ENCODE peak calls at places on chromosome 10, in five cellular contexts. Z, G, U, F and S are unnamed samples.
A peak's percentile ranks its signal among the peaks of the same experiment; 100 is the strongest.

GRCh38 chr10:5404188-5405041 is at the start of gene TUBAL3:
- DNase-seq in Z (no peak), G (peak; percentile 36), U (no peak), F (no peak), S (no peak)

GRCh38 chr10:50990568-50991495 is 83.5 kb upstream of the PRKG1 start:
- DNase-seq in Z (no peak), G (peak; percentile 91), U (peak; percentile 36), F (no peak), S (no peak)

GRCh38 chr10:63491558-63492316 is 26.0 kb upstream of the JMJD1C start:
- DNase-seq in Z (no peak), G (peak; percentile 96), U (peak; percentile 90), F (no peak), S (no peak)

GRCh38 chr10:125407000-125407502 is 246.7 kb upstream of the CTBP2 start:
- DNase-seq in Z (no peak), G (no peak), U (no peak), F (no peak), S (no peak)

GRCh38 chr10:31754803-31755624 is 173.6 kb downstream of the ARHGAP12 start:
- DNase-seq in Z (no peak), G (no peak), U (no peak), F (no peak), S (no peak)

GRCh38 chr10:125708971-125709503 is 10.5 kb upstream of the EDRF1 start:
- DNase-seq in Z (no peak), G (no peak), U (no peak), F (peak; percentile 27), S (no peak)

GRCh38 chr10:127853868-127854768 is 38.6 kb downstream of the CLRN3 start:
- DNase-seq in Z (peak; percentile 78), G (peak; percentile 74), U (peak; percentile 77), F (no peak), S (peak; percentile 53)

GRCh38 chr10:101538481-101538880 is 49.6 kb downstream of the POLL start:
- DNase-seq in Z (no peak), G (no peak), U (no peak), F (no peak), S (no peak)

GRCh38 chr10:132667613-132668394 is 118.1 kb downstream of the NKX6-2 start:
- DNase-seq in Z (no peak), G (peak; percentile 27), U (peak; percentile 80), F (no peak), S (no peak)

GRCh38 chr10:97888641-97889262 is 39.1 kb downstream of the GOLGA7B start:
- DNase-seq in Z (no peak), G (peak; percentile 4), U (peak; percentile 53), F (no peak), S (no peak)

DNA sequence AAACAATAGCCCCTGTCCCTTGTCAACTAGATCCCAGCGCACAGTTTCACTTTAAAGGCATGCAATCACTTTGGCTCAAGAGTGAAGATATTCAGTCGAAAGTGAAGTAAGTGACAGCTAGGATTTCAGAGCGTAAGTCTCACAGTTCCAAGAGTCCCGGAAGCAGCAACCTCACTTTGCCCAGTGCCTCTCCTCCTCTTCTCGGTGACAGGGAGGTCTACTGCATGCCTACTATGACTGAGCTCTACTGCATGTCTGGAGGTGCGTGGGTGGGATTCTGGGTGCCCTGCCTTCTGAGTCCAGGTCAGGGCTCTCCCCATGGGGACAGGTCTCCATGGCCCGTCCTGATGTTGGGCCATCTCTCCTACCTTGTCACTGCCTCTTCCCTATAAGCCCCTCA is 17.0 kb downstream of the PRKCQ start:
- DNase-seq in Z (no peak), G (no peak), U (no peak), F (no peak), S (no peak)
- H3K4me3 ChIP-seq in Z (no peak overlapping the region), G (no peak overlapping the region), U (no peak overlapping the region), F (no peak overlapping the region), S (no peak overlapping the region)

GRCh38 chr10:27714349-27714748 is 31.3 kb downstream of the MKX start:
- DNase-seq in Z (no peak), G (no peak), U (no peak), F (no peak), S (no peak)

GRCh38 chr10:27710009-27710408 is 35.6 kb downstream of the MKX start:
- DNase-seq in Z (no peak), G (no peak), U (no peak), F (no peak), S (no peak)

GRCh38 chr10:27713906-27714305 is 31.7 kb downstream of the MKX start:
- DNase-seq in Z (no peak), G (no peak), U (peak; percentile 15), F (no peak), S (no peak)

DNA sequence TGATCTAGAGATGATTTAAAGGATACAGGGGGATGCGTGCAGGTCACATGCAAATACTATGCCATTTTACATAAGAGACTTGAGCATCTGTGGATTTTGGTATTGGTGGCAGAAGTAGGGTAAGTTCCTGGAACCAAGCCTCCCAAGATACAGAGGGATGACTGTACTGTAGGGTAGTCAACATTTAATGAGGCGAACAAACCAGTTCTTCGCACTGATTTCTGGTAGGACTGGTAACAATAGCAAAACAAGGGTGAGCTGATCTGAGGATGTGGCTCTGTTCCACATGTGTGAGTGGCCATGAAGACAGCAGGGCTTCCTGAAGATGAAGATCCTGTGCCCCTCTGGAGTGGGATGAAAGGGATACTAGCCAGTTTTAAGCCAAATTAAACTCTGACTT is 36.3 kb downstream of the MKX start:
- DNase-seq in Z (no peak), G (no peak), U (no peak), F (no peak), S (no peak)
- TF ChIP-seq CTCF in Z (no peak), G (no peak), U (no peak), F (no peak), S (no peak)

DNA sequence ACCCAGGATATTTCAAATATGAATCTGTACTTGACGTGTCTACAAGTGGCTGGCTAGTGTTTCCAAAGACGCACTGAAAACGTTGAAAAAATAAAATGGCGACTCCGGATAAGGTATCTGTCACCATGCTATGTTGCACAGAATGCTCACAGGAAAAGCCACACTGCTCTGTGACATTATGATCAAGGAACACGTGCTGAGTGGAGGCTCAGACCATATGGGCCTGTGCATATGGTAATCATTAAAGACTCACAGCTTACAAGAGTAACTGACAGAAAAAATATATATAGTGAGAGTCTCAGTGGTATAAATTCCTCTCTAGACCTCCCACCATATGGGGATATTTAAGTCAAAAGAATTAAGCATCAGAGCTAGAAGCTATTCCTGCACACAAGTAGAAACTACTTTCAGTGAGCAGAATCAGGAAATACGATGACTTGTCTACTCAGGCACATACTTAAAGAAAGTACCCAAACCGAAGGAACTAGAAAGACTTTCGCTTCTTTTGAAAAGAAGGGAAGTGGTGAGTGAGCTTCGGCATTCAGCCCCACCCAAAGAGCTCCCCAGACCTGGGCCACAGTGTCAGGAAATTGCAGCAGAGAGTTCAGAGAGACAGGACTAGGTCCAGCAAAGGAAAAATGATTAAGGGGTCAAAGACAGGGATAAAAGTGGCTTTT is 65.1 kb upstream of the MPP7 start:
- DNase-seq in Z (peak; percentile 87), G (no peak), U (peak; percentile 34), F (peak; percentile 68), S (peak; percentile 78)
- H3K4me3 ChIP-seq in Z (no peak overlapping the region), G (no peak overlapping the region), U (no peak overlapping the region), F (no peak overlapping the region), S (no peak overlapping the region)

DNA sequence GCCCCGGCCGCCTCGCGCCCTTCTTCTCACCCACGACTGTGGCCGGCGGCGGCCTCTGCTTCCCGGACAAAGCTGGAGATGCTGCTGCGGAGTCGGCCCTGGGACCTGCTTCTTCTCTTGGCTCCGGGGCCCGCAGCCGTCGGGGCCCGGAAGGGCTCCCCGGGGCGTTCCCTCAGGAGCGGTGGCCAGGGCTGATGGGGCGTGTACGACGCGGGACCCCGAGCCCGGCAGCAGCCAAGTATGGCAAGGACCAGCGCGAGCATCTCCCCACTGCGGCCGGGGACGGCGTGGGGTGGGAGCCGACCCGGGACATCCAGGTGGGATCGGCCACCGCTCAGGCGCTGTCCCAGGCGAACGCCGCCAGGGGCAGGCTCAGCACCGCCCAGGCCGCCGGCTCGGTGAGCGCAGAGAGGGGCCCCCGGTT is 27.6 kb upstream of the BMS1 start:
- DNase-seq in Z (no peak), G (no peak), U (no peak), F (no peak), S (no peak)
- TF ChIP-seq CTCF in Z (no peak), G (no peak), U (no peak), F (no peak), S (no peak)

GRCh38 chr10:119449760-119450461 is 92.6 kb downstream of the RGS10 start:
- DNase-seq in Z (no peak), G (peak; percentile 80), U (peak; percentile 83), F (no peak), S (no peak)

GRCh38 chr10:119447421-119447820 is 95.1 kb downstream of the RGS10 start:
- DNase-seq in Z (no peak), G (no peak), U (no peak), F (no peak), S (no peak)

GRCh38 chr10:119447823-119448546 is 94.5 kb downstream of the RGS10 start:
- DNase-seq in Z (no peak), G (no peak), U (no peak), F (no peak), S (no peak)

GRCh38 chr10:119449210-119449584 is 93.3 kb downstream of the RGS10 start:
- DNase-seq in Z (no peak), G (no peak), U (no peak), F (no peak), S (no peak)

DNA sequence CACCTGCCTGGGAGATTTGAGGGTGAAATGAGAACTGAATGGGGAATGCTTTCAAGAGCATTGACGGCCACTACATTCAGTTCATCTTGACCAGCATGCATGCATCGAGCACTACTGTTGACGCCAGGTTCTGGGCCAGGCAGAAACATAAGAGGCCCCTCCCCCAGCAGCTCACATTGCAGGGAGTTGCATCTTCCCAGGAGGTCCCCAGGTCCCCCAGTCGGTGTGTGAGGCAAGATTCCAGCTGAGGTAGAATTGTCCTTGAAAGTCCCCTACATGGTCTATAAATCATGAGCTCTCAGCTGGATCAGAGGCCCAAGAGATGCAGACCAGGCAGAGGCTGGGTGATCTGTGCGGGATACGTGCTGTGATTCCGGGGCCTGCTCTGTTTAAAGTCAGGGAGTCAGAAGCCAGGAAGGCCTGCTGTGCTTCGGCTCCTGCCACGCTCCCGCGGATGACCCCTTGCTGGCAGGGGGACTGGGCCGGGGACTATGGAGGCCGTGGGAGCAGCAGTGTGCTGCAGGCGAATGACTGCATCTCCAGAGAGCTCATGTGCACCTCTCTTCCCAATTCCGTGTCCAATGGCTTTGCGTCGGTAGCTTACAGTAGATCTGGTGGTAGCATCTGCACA is 93.8 kb downstream of the RGS10 start:
- DNase-seq in Z (no peak), G (no peak), U (no peak), F (no peak), S (no peak)
- H3K4me3 ChIP-seq in Z (no peak overlapping the region), G (no peak overlapping the region), U (no peak overlapping the region), F (no peak overlapping the region), S (no peak overlapping the region)